ENCODE peak calls at places on chromosomes 4 and X, in four cellular contexts. D is GM10248, Y is non-pigmented ciliary epithelial cell, S is left ventricle myocardium superior. H is an unnamed sample.

GRCh38 chr4:30839583-30840520 is 119.7 kb downstream of the PCDH7 start:
- DNase-seq in Y (peak; percentile 79), S (no peak), D (no peak), H (no peak)

GRCh38 chr4:52659722-52660261 is 691 bp upstream of the USP46 start:
- DNase-seq in D (peak; percentile 40), S (peak; percentile 90), Y (no peak), H (peak; percentile 50)

GRCh38 chr4:66911898-66912297 is 633.4 kb downstream of the CENPC start:
- DNase-seq in S (no peak), D (no peak), Y (peak; percentile 76), H (no peak)

GRCh38 chrX:136659174-136659573 is 11.2 kb downstream of the CD40LG start:
- DNase-seq in S (no peak), Y (no peak), D (no peak), H (no peak)

GRCh38 chr4:122898370-122899150 is 23.8 kb downstream of the NUDT6 start:
- DNase-seq in Y (peak; percentile 75), D (no peak), S (no peak), H (peak; percentile 71)

GRCh38 chr4:81454498-81454897 is 17.2 kb downstream of the RASGEF1B start:
- DNase-seq in D (no peak), Y (no peak), S (no peak), H (no peak)

GRCh38 chr4:32145987-32146386 is 1425.8 kb downstream of the PCDH7 start:
- DNase-seq in Y (no peak), D (no peak), S (no peak), H (no peak)

GRCh38 chr4:6257243-6258025 is 12.2 kb upstream of the WFS1 start:
- DNase-seq in S (no peak), D (no peak), Y (no peak), H (no peak)

GRCh38 chrX:86369847-86370630 is 221.8 kb downstream of the DACH2 start:
- DNase-seq in D (no peak), Y (no peak), S (no peak), H (no peak)

GRCh38 chrX:148380614-148381561 is 119.5 kb upstream of the AFF2 start:
- DNase-seq in D (peak; percentile 23), Y (no peak), S (no peak), H (no peak)

GRCh38 chr4:26294904-26295303 is 25.9 kb upstream of the RBPJ start:
- DNase-seq in Y (no peak), D (no peak), S (no peak), H (no peak)

GRCh38 chrX:1554469-1555210 is 17.7 kb upstream of the P2RY8 start:
- DNase-seq in Y (no peak), S (no peak), D (no peak), H (no peak)

GRCh38 chrX:34382416-34382815 is 250.3 kb upstream of the FAM47A start:
- DNase-seq in Y (no peak), D (no peak), S (no peak), H (peak; percentile 7)

GRCh38 chr4:48898733-48899431 is 7.7 kb downstream of the OCIAD2 start:
- DNase-seq in S (no peak), D (no peak), Y (no peak), H (no peak)

GRCh38 chr4:7902101-7902553 is 37.5 kb downstream of the AFAP1 start:
- DNase-seq in Y (no peak), D (no peak), S (no peak), H (no peak)

GRCh38 chr4:74376888-74377483 is 12.0 kb downstream of the EREG start:
- DNase-seq in S (no peak), D (peak; percentile 41), Y (no peak), H (peak; percentile 64)

GRCh38 chr4:73275318-73275654 is 16.7 kb upstream of the ANKRD17 start:
- DNase-seq in S (no peak), Y (no peak), D (no peak), H (no peak)

GRCh38 chr4:124322234-124322831 is 390.2 kb downstream of the ANKRD50 start:
- DNase-seq in Y (no peak), S (no peak), D (peak; percentile 11), H (peak; percentile 54)

GRCh38 chrX:18792828-18793227 is 85.4 kb downstream of the PPEF1 start:
- DNase-seq in D (no peak), Y (no peak), S (no peak), H (no peak)

H was measured in AG08395.